ENCODE peak calls at places on chromosome 4, in six cellular contexts. W, Q, P, B, H and D are unnamed samples.

GRCh38 chr4:186727149-186727976 is 3.7 kb upstream of the FAT1 start:
- DNase-seq in H (peak), P (no peak), W (peak), Q (no peak), B (peak), D (no peak)

GRCh38 chr4:76434901-76435688 is at the start of gene SHROOM3:
- DNase-seq in P (no peak), W (peak), B (no peak), H (peak), Q (no peak), D (peak)

GRCh38 chr4:13542577-13543042 is 1.7 kb downstream of the NKX3-2 start:
- DNase-seq in B (no peak), P (no peak), W (no peak), H (no peak), Q (no peak), D (no peak)

GRCh38 chr4:21856754-21857153 is 91.8 kb downstream of the KCNIP4 start:
- DNase-seq in P (no peak), Q (no peak), W (no peak), B (no peak), H (no peak), D (no peak)

GRCh38 chr4:161376275-161376674 is 787.5 kb downstream of the FSTL5 start:
- DNase-seq in B (no peak), W (no peak), Q (no peak), P (no peak), H (peak), D (no peak)

GRCh38 chr4:105196523-105197145 is 50.0 kb downstream of the TET2 start:
- DNase-seq in P (no peak), H (peak), W (peak), B (peak), Q (peak), D (no peak)

GRCh38 chr4:154467886-154468285 is 23.7 kb downstream of the DCHS2 start:
- DNase-seq in Q (no peak), W (peak), H (peak), B (peak), P (no peak), D (no peak)

GRCh38 chr4:95362906-95363578 is 185.7 kb downstream of the UNC5C start:
- DNase-seq in H (peak), P (no peak), Q (peak), W (no peak), B (peak), D (peak)

GRCh38 chr4:181548873-181549541 is 694.2 kb upstream of the TENM3 start:
- DNase-seq in B (peak), H (peak), Q (no peak), P (peak), W (peak), D (no peak)

GRCh38 chr4:95728145-95728544 is 111.7 kb upstream of the PDHA2 start:
- DNase-seq in P (no peak), H (peak), B (peak), W (no peak), Q (no peak), D (peak)

GRCh38 chr4:116018831-116019230 is 905.4 kb upstream of the NDST4 start:
- DNase-seq in B (no peak), H (peak), Q (no peak), P (no peak), W (no peak), D (no peak)

GRCh38 chr4:148312996-148313490 is 129.2 kb downstream of the NR3C2 start:
- DNase-seq in Q (no peak), B (no peak), W (no peak), H (no peak), P (no peak), D (peak)

GRCh38 chr4:153246446-153247115 is 42.3 kb downstream of the TRIM2 start:
- DNase-seq in W (no peak), Q (no peak), B (no peak), P (no peak), H (no peak), D (no peak)

GRCh38 chr4:55255171-55255570 is 90.9 kb upstream of the SRD5A3 start:
- DNase-seq in B (peak), Q (no peak), P (no peak), H (peak), W (peak), D (no peak)

GRCh38 chr4:81870275-81870674 is 398.6 kb upstream of the RASGEF1B start:
- DNase-seq in W (no peak), P (no peak), B (no peak), H (no peak), Q (no peak), D (no peak)

GRCh38 chr4:125849869-125850268 is 535.1 kb downstream of the FAT4 start:
- DNase-seq in P (peak), B (peak), W (peak), Q (no peak), H (peak), D (peak)

GRCh38 chr4:30721353-30722091 is 1.4 kb downstream of the PCDH7 start:
- DNase-seq in W (peak), B (peak), H (peak), P (no peak), Q (no peak), D (no peak)

GRCh38 chr4:3679071-3679825 is 86.9 kb upstream of the ADRA2C start:
- DNase-seq in W (no peak), Q (no peak), P (no peak), H (no peak), B (no peak), D (no peak)

GRCh38 chr4:37795796-37796195 is 30.7 kb upstream of the PGM2 start:
- DNase-seq in P (no peak), W (no peak), B (no peak), Q (no peak), H (no peak), D (peak)

GRCh38 chr4:19158451-19158850 is 1093.3 kb upstream of the SLIT2 start:
- DNase-seq in W (no peak), Q (no peak), B (no peak), H (no peak), P (no peak), D (no peak)

GRCh38 chr4:17630228-17630627 is 15.8 kb downstream of the MED28 start:
- DNase-seq in B (no peak), P (no peak), W (no peak), Q (no peak), H (no peak), D (no peak)

GRCh38 chr4:186074189-186074588 is 5.2 kb downstream of the TLR3 start:
- DNase-seq in P (no peak), H (no peak), W (no peak), Q (no peak), B (no peak), D (peak)

GRCh38 chr4:4672397-4672796 is 130.5 kb upstream of the STX18 start:
- DNase-seq in P (no peak), H (no peak), B (no peak), Q (no peak), W (no peak), D (no peak)

GRCh38 chr4:38365748-38366310 is 298.2 kb upstream of the KLF3 start:
- DNase-seq in B (no peak), H (no peak), Q (no peak), W (no peak), P (no peak), D (no peak)

GRCh38 chr4:26787461-26788340 is 72.9 kb upstream of the STIM2 start:
- DNase-seq in H (peak), W (peak), B (peak), Q (peak), P (no peak), D (peak)

GRCh38 chr4:111631157-111631999 is 513.9 kb upstream of the FAM241A start:
- DNase-seq in P (peak), B (peak), W (peak), Q (peak), H (peak), D (peak)

GRCh38 chr4:53908661-53909078 is 155.7 kb downstream of the CHIC2 start:
- DNase-seq in P (peak), W (peak), H (peak), Q (peak), B (peak), D (peak)

GRCh38 chr4:6999172-7000086 is 43.7 kb upstream of the TADA2B start:
- DNase-seq in B (no peak), P (no peak), W (no peak), Q (no peak), H (no peak), D (peak)

GRCh38 chr4:6278801-6279197 is 9.1 kb downstream of the WFS1 start:
- DNase-seq in Q (no peak), W (no peak), H (peak), B (peak), P (no peak), D (no peak)

GRCh38 chr4:78377555-78377954 is 174.0 kb upstream of the ANXA3 start:
- DNase-seq in B (no peak), P (no peak), W (no peak), Q (no peak), H (no peak), D (no peak)

GRCh38 chr4:95552942-95553550 is 4.3 kb upstream of the UNC5C start:
- DNase-seq in W (no peak), B (no peak), P (no peak), Q (no peak), H (no peak), D (no peak)

GRCh38 chr4:87270825-87271224 is 50.4 kb upstream of the KLHL8 start:
- DNase-seq in H (no peak), W (no peak), Q (no peak), P (no peak), B (no peak), D (no peak)

GRCh38 chr4:109184421-109184956 is 118.0 kb downstream of the COL25A1 start:
- DNase-seq in W (peak), P (no peak), Q (no peak), B (no peak), H (peak), D (no peak)

GRCh38 chr4:156824451-156825060 is 147.0 kb downstream of the PDGFC start:
- DNase-seq in Q (no peak), W (no peak), H (no peak), B (no peak), P (no peak), D (no peak)

GRCh38 chr4:7970031-7970946 is 30.6 kb upstream of the AFAP1 start:
- DNase-seq in H (peak), W (peak), Q (no peak), P (no peak), B (no peak), D (peak)

GRCh38 chr4:154310578-154310977 is 181.0 kb downstream of the DCHS2 start:
- DNase-seq in Q (no peak), B (no peak), H (no peak), P (no peak), W (no peak), D (no peak)

GRCh38 chr4:73868206-73869129 is 725 bp upstream of the CXCL1 start:
- DNase-seq in Q (no peak), B (no peak), W (no peak), H (peak), P (no peak), D (peak)

GRCh38 chr4:183256756-183257385 is 63.2 kb downstream of the CLDN22 start:
- DNase-seq in P (no peak), H (peak), Q (peak), W (peak), B (peak), D (no peak)